ENCODE peak calls at places on chromosomes 6 and 20, in ten cellular contexts. P, T, A, D, E, Q, M, K, W and Z are unnamed samples.

GRCh38 chr20:20580139-20580538 is 132.3 kb downstream of the RALGAPA2 start:
- DNase-seq in T (no peak), E (no peak), M (no peak), P (no peak), W (no peak), Q (no peak), D (no peak), A (no peak), K (no peak), Z (no peak)

GRCh38 chr20:13220857-13221297 is at the start of gene ISM1:
- DNase-seq in A (peak), E (peak), Q (peak), K (peak), D (no peak), W (peak), T (peak), P (no peak), M (no peak), Z (no peak)

GRCh38 chr20:64256282-64256947 is 867 bp downstream of the PCMTD2 start:
- DNase-seq in A (no peak), D (no peak), Q (no peak), T (no peak), M (no peak), P (no peak), W (no peak), E (no peak), K (no peak), Z (no peak)

GRCh38 chr6:49636368-49637332 is at the start of gene RHAG:
- DNase-seq in D (no peak), M (no peak), W (no peak), P (no peak), E (no peak), T (no peak), Q (no peak), K (no peak), A (no peak), Z (no peak)

GRCh38 chr6:119022796-119023195 is 55.7 kb downstream of the FAM184A start:
- DNase-seq in D (no peak), W (no peak), T (no peak), Q (no peak), M (no peak), A (no peak), K (no peak), E (no peak), P (no peak), Z (no peak)

GRCh38 chr6:120122401-120122800 is 772.8 kb upstream of the MAN1A1 start:
- DNase-seq in K (no peak), P (no peak), W (no peak), T (no peak), A (no peak), Q (no peak), E (no peak), D (no peak), M (no peak), Z (no peak)

GRCh38 chr6:125753218-125753936 is 3.9 kb downstream of the HEY2 start:
- DNase-seq in P (peak), M (peak), D (no peak), K (no peak), A (peak), Q (no peak), E (no peak), T (no peak), W (no peak), Z (no peak)

GRCh38 chr6:34731393-34732060 is 25.8 kb upstream of the SNRPC start:
- DNase-seq in Q (no peak), K (no peak), D (no peak), A (no peak), T (peak), E (no peak), M (no peak), W (no peak), P (no peak), Z (no peak)

GRCh38 chr6:135163440-135163738 is 17.7 kb upstream of the MYB start:
- DNase-seq in K (no peak), W (no peak), Q (no peak), A (no peak), M (no peak), E (no peak), P (no peak), T (no peak), D (no peak), Z (no peak)

GRCh38 chr20:58349586-58349985 is 39.4 kb upstream of the VAPB start:
- DNase-seq in T (peak), D (no peak), Q (no peak), P (peak), M (peak), K (no peak), W (no peak), A (peak), E (no peak), Z (peak)

GRCh38 chr6:79045966-79046365 is 32.1 kb downstream of the PHIP start:
- DNase-seq in D (no peak), W (no peak), T (no peak), E (no peak), Q (no peak), P (no peak), A (no peak), M (no peak), K (no peak), Z (no peak)

GRCh38 chr20:20780127-20780822 is 67.8 kb upstream of the RALGAPA2 start:
- DNase-seq in P (peak), W (peak), Q (peak), M (peak), E (peak), K (peak), A (no peak), D (peak), T (peak), Z (peak)

GRCh38 chr6:7615611-7616383 is 25.8 kb downstream of the SNRNP48 start:
- DNase-seq in W (no peak), P (peak), A (peak), M (peak), T (peak), K (no peak), D (peak), Q (no peak), E (no peak), Z (no peak)

GRCh38 chr6:159788276-159788675 is 1.1 kb downstream of the TCP1 start:
- DNase-seq in W (no peak), T (no peak), D (no peak), K (no peak), Q (no peak), P (no peak), A (no peak), E (no peak), M (no peak), Z (no peak)

GRCh38 chr6:118896339-118897136 is 2.6 kb downstream of the ASF1A start:
- DNase-seq in M (peak), D (peak), T (peak), W (no peak), K (no peak), Q (no peak), E (no peak), P (peak), A (peak), Z (peak)

GRCh38 chr6:122381494-122382083 is 17.9 kb upstream of the HSF2 start:
- DNase-seq in Q (no peak), M (peak), K (no peak), W (no peak), D (peak), A (peak), T (peak), E (no peak), P (peak), Z (no peak)

GRCh38 chr6:57173886-57174510 is 1.9 kb downstream of the BAG2 start:
- DNase-seq in P (peak), M (peak), W (no peak), K (no peak), T (peak), Q (no peak), D (no peak), A (peak), E (no peak), Z (peak)
- H3K4me3 ChIP-seq in P (peak), M (peak), W (peak), K (peak), T (peak), Q (peak), D (peak), A (peak), E (peak), Z (peak)

DNA sequence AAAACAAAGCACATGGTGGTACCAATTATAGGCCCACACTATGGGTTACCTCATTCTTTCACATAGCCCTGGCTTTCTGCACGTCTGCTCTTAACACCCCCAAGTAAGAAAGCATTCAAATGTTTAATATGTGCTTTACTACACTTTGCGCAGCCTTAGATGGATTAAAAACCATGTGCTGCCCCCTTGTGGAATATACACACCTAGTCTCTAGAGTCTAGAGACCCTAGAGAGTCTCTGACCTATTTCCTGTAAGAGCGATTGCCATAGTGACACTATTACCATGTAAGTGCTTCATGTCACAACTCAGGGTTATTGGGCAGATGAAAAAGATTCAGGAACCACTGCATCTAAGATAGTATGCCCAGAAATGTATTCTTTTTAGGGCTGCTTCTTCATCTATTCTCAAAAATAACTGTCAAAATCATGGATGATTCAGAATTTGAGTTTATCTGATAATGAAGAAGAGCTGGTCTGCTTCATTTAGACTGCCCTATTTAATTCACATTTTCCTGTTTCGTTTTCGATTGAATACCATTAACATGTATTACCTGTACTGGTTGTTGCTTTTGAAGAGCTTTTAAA is 186.3 kb downstream of the ADGB start:
- DNase-seq in E (no peak), T (peak), K (no peak), W (no peak), Q (no peak), P (peak), A (peak), D (peak), M (peak), Z (no peak)
- TF ChIP-seq CTCF in E (peak), T (peak), K (peak), W (peak), Q (peak), P (peak), A (peak), D (peak), M (peak), Z (peak)

GRCh38 chr20:47357296-47358051 is 975 bp upstream of the ZMYND8 start:
- DNase-seq in P (peak), Q (peak), D (peak), W (peak), M (peak), T (peak), E (peak), K (peak), A (peak), Z (no peak)
- H3K4me3 ChIP-seq in P (peak), Q (no peak), D (no peak), W (peak), M (no peak), T (no peak), E (no peak), K (peak), A (no peak), Z (peak)

GRCh38 chr6:26031595-26032386 is 55.4 kb upstream of the HFE start:
- DNase-seq in M (peak), A (peak), E (peak), T (peak), Q (peak), K (peak), W (peak), D (peak), P (peak), Z (peak)
- TF ChIP-seq CTCF in M (peak), A (peak), E (no peak), T (peak), Q (peak), K (peak), W (no peak), D (no peak), P (no peak), Z (peak)

DNA sequence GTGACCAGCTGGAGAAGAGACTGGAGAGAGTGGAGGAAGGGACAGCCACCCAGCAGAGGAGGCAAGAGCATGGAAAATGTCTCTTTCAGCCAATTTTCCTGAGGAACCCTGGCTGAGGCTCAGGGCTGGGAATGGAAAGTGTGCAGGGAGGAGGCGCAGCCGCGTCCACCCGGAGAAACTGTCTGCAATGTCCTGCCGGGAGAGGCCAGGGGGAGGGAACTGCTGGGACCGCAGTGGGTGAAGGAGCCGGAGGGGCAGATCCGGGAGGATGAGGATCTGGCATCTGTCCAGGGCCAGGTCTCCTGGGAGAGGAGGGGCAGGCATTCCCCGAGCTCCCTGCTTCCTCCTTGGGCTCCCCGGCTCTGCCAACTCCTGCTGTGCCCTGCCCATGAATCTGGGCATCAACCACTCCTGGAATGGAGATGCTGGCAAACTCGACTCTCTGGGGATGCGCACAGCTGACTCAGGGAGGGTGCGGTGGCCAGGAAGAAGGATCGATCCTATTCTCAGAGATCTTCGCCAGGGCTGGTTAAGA is 17.4 kb upstream of the HM13 start:
- DNase-seq in T (no peak), K (peak), W (no peak), M (peak), P (peak), E (peak), D (no peak), A (no peak), Q (peak), Z (no peak)
- H3K4me3 ChIP-seq in T (no peak), K (no peak), W (no peak), M (peak), P (no peak), E (no peak), D (no peak), A (no peak), Q (no peak), Z (no peak)

GRCh38 chr6:154614101-154614500 is 103.6 kb upstream of the CNKSR3 start:
- DNase-seq in D (no peak), K (no peak), M (no peak), A (peak), P (peak), W (no peak), T (peak), E (no peak), Q (no peak), Z (no peak)

GRCh38 chr6:154614641-154615040 is 104.2 kb upstream of the CNKSR3 start:
- DNase-seq in A (no peak), D (no peak), E (no peak), M (no peak), W (no peak), Q (no peak), P (no peak), K (no peak), T (no peak), Z (no peak)

GRCh38 chr6:154617175-154617574 is 106.7 kb upstream of the CNKSR3 start:
- DNase-seq in P (no peak), Q (no peak), W (no peak), A (peak), E (no peak), M (no peak), K (no peak), D (no peak), T (no peak), Z (no peak)

GRCh38 chr6:154613137-154613676 is 102.7 kb upstream of the CNKSR3 start:
- DNase-seq in D (no peak), P (peak), K (no peak), M (peak), E (no peak), T (peak), W (no peak), A (peak), Q (no peak), Z (peak)

GRCh38 chr6:154615483-154616025 is 105.1 kb upstream of the CNKSR3 start:
- DNase-seq in E (peak), T (peak), Q (peak), D (no peak), K (peak), P (peak), A (peak), M (no peak), W (peak), Z (peak)
- TF ChIP-seq CTCF in E (peak), T (no peak), Q (peak), D (no peak), K (no peak), P (no peak), A (peak), M (no peak), W (no peak), Z (peak)